ENCODE peak calls at places on chromosomes 4 and X, in six cellular contexts. B is fibroblast of the conjunctiva, O is non-pigmented ciliary epithelial cell, A is activated T-cell treated with anti-CD3 and anti-CD28 coated beads for 48 hours, U is tibial artery, D is right cardiac atrium. Y is an unnamed sample.

GRCh38 chrX:150363561-150364346 is 637 bp downstream of the MAMLD1 start:
- DNase-seq in B (no peak), O (no peak), D (peak), A (no peak), U (peak), Y (peak)

GRCh38 chr4:116358633-116359222 is 726.6 kb downstream of the TRAM1L1 start:
- DNase-seq in U (no peak), D (peak), A (peak), B (peak), O (peak), Y (peak)

GRCh38 chr4:38782452-38783108 is at the start of gene TLR10:
- DNase-seq in O (no peak), A (no peak), B (peak), U (no peak), D (peak), Y (no peak)

GRCh38 chr4:1859389-1859753 is 3.4 kb upstream of the LETM1 start:
- DNase-seq in O (no peak), D (no peak), B (no peak), A (no peak), U (no peak), Y (no peak)

GRCh38 chr4:38062088-38062893 is 102.1 kb downstream of the PTTG2 start:
- DNase-seq in U (peak), D (peak), A (peak), O (no peak), B (peak), Y (no peak)

GRCh38 chrX:69033936-69034335 is 131.3 kb downstream of the PJA1 start:
- DNase-seq in B (no peak), O (no peak), D (no peak), A (no peak), U (no peak), Y (no peak)

GRCh38 chrX:9785944-9786741 is at the start of gene SHROOM2:
- DNase-seq in B (no peak), U (no peak), A (no peak), D (peak), O (no peak), Y (no peak)

GRCh38 chr4:66639361-66639760 is 905.9 kb downstream of the CENPC start:
- DNase-seq in D (no peak), B (peak), O (no peak), A (no peak), U (no peak), Y (no peak)

GRCh38 chr4:102390438-102390837 is 45.2 kb upstream of the SLC39A8 start:
- DNase-seq in O (peak), D (no peak), A (no peak), U (no peak), B (no peak), Y (no peak)

GRCh38 chrX:129566081-129566480 is 26.0 kb downstream of the OCRL start:
- DNase-seq in A (no peak), B (peak), D (no peak), U (no peak), O (no peak), Y (no peak)

GRCh38 chrX:65673857-65674350 is 6.5 kb downstream of the MSN start:
- DNase-seq in B (no peak), A (no peak), D (no peak), O (no peak), U (no peak), Y (no peak)

GRCh38 chr4:165112258-165113156 is at the start of gene TMEM192:
- DNase-seq in A (peak), B (peak), D (peak), O (peak), U (peak), Y (peak)

GRCh38 chr4:102157984-102158383 is 187.3 kb downstream of the SLC39A8 start:
- DNase-seq in A (no peak), U (no peak), O (no peak), B (no peak), D (no peak), Y (no peak)

GRCh38 chr4:75547647-75548387 is 8.0 kb upstream of the ODAPH start:
- DNase-seq in B (peak), O (no peak), U (peak), A (no peak), D (peak), Y (no peak)

GRCh38 chrX:71998836-71999509 is 88.3 kb downstream of the NHSL2 start:
- DNase-seq in B (no peak), A (no peak), U (no peak), O (no peak), D (no peak), Y (no peak)

GRCh38 chr4:51830146-51830545 is 12.8 kb upstream of the DCUN1D4 start:
- DNase-seq in U (no peak), D (no peak), A (no peak), B (no peak), O (no peak), Y (no peak)

GRCh38 chr4:57098945-57099344 is 11.2 kb downstream of the IGFBP7 start:
- DNase-seq in A (no peak), U (no peak), D (no peak), O (peak), B (peak), Y (no peak)

GRCh38 chrX:42085836-42086235 is 162.5 kb upstream of the CASK start:
- DNase-seq in B (no peak), D (no peak), O (no peak), U (no peak), A (no peak), Y (no peak)

GRCh38 chr4:169103966-169104412 is 93.9 kb upstream of the CBR4 start:
- DNase-seq in A (no peak), B (no peak), U (no peak), O (no peak), D (no peak), Y (no peak)

GRCh38 chrX:12693754-12694153 is 97.5 kb upstream of the PRPS2 start:
- DNase-seq in U (no peak), B (no peak), O (no peak), A (no peak), D (no peak), Y (no peak)

GRCh38 chr4:68582339-68582717 is 6.2 kb upstream of the UGT2B17 start:
- DNase-seq in D (no peak), B (no peak), A (no peak), O (no peak), U (no peak), Y (no peak)

GRCh38 chrX:104112326-104112951 is at the start of gene ZCCHC18:
- DNase-seq in D (peak), B (no peak), O (no peak), U (peak), A (peak), Y (no peak)

GRCh38 chr4:3223986-3224748 is 24.8 kb upstream of the MSANTD1 start:
- DNase-seq in D (no peak), O (no peak), A (no peak), B (no peak), U (peak), Y (peak)

GRCh38 chr4:80452768-80453167 is 117.2 kb downstream of the CFAP299 start:
- DNase-seq in U (no peak), A (no peak), O (no peak), D (no peak), B (no peak), Y (no peak)

GRCh38 chr4:72366601-72367000 is 202.4 kb downstream of the ADAMTS3 start:
- DNase-seq in U (no peak), D (no peak), B (no peak), O (no peak), A (no peak), Y (no peak)

GRCh38 chrX:136768469-136769084 is 12.2 kb downstream of the ARHGEF6 start:
- DNase-seq in U (peak), B (peak), D (peak), A (peak), O (peak), Y (no peak)

GRCh38 chr4:25580633-25581467 is 74.8 kb upstream of the SLC34A2 start:
- DNase-seq in B (no peak), U (no peak), D (no peak), O (no peak), A (no peak), Y (no peak)

GRCh38 chrX:150257348-150258175 is 105.6 kb upstream of the MAMLD1 start:
- DNase-seq in U (no peak), D (no peak), O (no peak), A (no peak), B (no peak), Y (no peak)

GRCh38 chrX:150062292-150063137 is 124.2 kb upstream of the EOLA2 start:
- DNase-seq in O (no peak), B (peak), A (no peak), D (peak), U (peak), Y (no peak)

GRCh38 chr4:98861100-98861499 is 67.8 kb downstream of the EIF4E start:
- DNase-seq in U (no peak), D (no peak), O (no peak), B (no peak), A (no peak), Y (no peak)

GRCh38 chr4:141193516-141193915 is 27.2 kb upstream of the ZNF330 start:
- DNase-seq in O (no peak), D (no peak), A (no peak), B (no peak), U (no peak), Y (no peak)

GRCh38 chr4:74942251-74942917 is 9.5 kb downstream of the PARM1 start:
- DNase-seq in D (no peak), A (no peak), B (no peak), U (no peak), O (no peak), Y (no peak)

GRCh38 chr4:39446842-39447573 is 11.7 kb downstream of the RPL9 start:
- DNase-seq in A (peak), B (peak), U (peak), O (no peak), D (peak), Y (peak)

GRCh38 chr4:16225139-16225538 is 1.1 kb downstream of the TAPT1 start:
- DNase-seq in D (no peak), B (peak), A (no peak), O (no peak), U (no peak), Y (no peak)

Y was measured in chondrocyte.